ENCODE peak calls at places on chromosomes 7 and 10, in seven cellular contexts. L is NCI-H2081, N is H4, F is A549, V is mucosa of descending colon, M is amniotic stem cell, O is fibroblast of the aortic adventitia. X is an unnamed sample.

GRCh38 chr7:26451997-26452396 is 160.3 kb downstream of the SNX10 start:
- DNase-seq in F (no peak), L (no peak), M (no peak), N (no peak), O (no peak), V (no peak), X (no peak)

GRCh38 chr10:132967540-132967939 is 25.2 kb upstream of the CFAP46 start:
- DNase-seq in N (no peak), O (no peak), M (no peak), V (peak; percentile 65), L (no peak), F (no peak), X (no peak)

GRCh38 chr7:84790873-84791272 is 396.0 kb downstream of the SEMA3D start:
- DNase-seq in V (no peak), N (no peak), L (no peak), M (peak; percentile 5), O (peak; percentile 85), F (no peak), X (no peak)

GRCh38 chr7:110104243-110104642 is 986.7 kb upstream of the LRRN3 start:
- DNase-seq in O (no peak), L (no peak), V (no peak), M (no peak), N (no peak), F (no peak), X (no peak)

GRCh38 chr7:28790467-28790866 is 167.7 kb downstream of the TRIL start:
- DNase-seq in M (no peak), F (no peak), V (no peak), N (no peak), O (no peak), L (no peak), X (no peak)

GRCh38 chr10:70514591-70514990 is 36.0 kb downstream of the PALD1 start:
- DNase-seq in N (no peak), F (no peak), M (no peak), V (no peak), O (no peak), L (no peak), X (no peak)

GRCh38 chr7:19677201-19677600 is 31.6 kb downstream of the POLR1F start:
- DNase-seq in L (no peak), N (peak; percentile 75), F (no peak), O (peak; percentile 13), V (no peak), M (no peak), X (no peak)

GRCh38 chr10:60943372-60944158 is 420 bp downstream of the RHOBTB1 start:
- DNase-seq in N (peak; percentile 49), V (peak; percentile 78), F (peak; percentile 70), M (peak; percentile 15), O (peak; percentile 39), L (peak; percentile 50), X (no peak)

GRCh38 chr10:274866-275265 is 139.6 kb downstream of the ZMYND11 start:
- DNase-seq in M (no peak), L (no peak), V (no peak), N (no peak), O (no peak), F (no peak), X (no peak)

GRCh38 chr10:91557540-91558231 is 75.2 kb downstream of the PPP1R3C start:
- DNase-seq in V (no peak), L (no peak), F (no peak), M (no peak), O (no peak), N (no peak), X (no peak)

GRCh38 chr7:148849393-148850098 is 34.5 kb downstream of the EZH2 start:
- DNase-seq in O (peak; percentile 53), M (no peak), N (no peak), V (no peak), F (no peak), L (no peak), X (no peak)

X was measured in stimulated activated CD4-positive, alpha-beta T cell treated with anti-CD3 and anti-CD28 coated beads, TNF-alpha, amount 100 ng/mL, for 4 hours.